ENCODE peak calls at places on chromosomes 3 and 15, in five cellular contexts. T, M, B, K and S are unnamed samples. For H3K4me1, the result is how much of the 10 kb centered on the place peaks cover.

GRCh38 chr3:197516517-197516889 is 39.3 kb downstream of the BDH1 start:
- DNase-seq in T (peak), K (no peak), M (no peak), B (peak), S (no peak)

GRCh38 chr15:82540055-82540983 is at the start of gene RPS17:
- DNase-seq in M (peak), K (peak), T (peak), B (peak), S (peak)

GRCh38 chr15:67917636-67918035 is 77.8 kb upstream of the RNU6-1 start:
- DNase-seq in B (no peak), T (no peak), K (no peak), M (no peak), S (no peak)

GRCh38 chr3:12966847-12967750 is 106.1 kb downstream of the IQSEC1 start:
- DNase-seq in M (peak), B (no peak), T (peak), K (no peak), S (no peak)

GRCh38 chr3:48468329-48468731 is 21.8 kb downstream of the ATRIP start:
- DNase-seq in T (no peak), M (peak), B (no peak), K (no peak), S (peak)

GRCh38 chr3:128307781-128308469 is 154.6 kb downstream of the EEFSEC start:
- DNase-seq in B (no peak), M (no peak), K (no peak), T (no peak), S (no peak)

GRCh38 chr3:128327606-128328031 is 139.1 kb downstream of the DNAJB8 start:
- DNase-seq in T (no peak), M (no peak), B (no peak), K (no peak), S (no peak)

GRCh38 chr3:10883478-10884234 is 67.6 kb downstream of the SLC6A11 start:
- DNase-seq in T (peak), K (no peak), M (no peak), B (no peak), S (no peak)

GRCh38 chr3:55329849-55330248 is 157.3 kb downstream of the WNT5A start:
- DNase-seq in K (no peak), M (no peak), T (no peak), B (peak), S (no peak)

GRCh38 chr3:156902916-156903315 is 76.8 kb downstream of the LEKR1 start:
- DNase-seq in B (no peak), K (no peak), T (no peak), M (no peak), S (no peak)

GRCh38 chr3:102255736-102256135 is 179.1 kb upstream of the ZPLD1 start:
- DNase-seq in K (no peak), T (no peak), M (no peak), B (no peak), S (no peak)

GRCh38 chr3:88219138-88219792 is 69.5 kb downstream of the C3orf38 start:
- DNase-seq in M (peak), T (peak), K (no peak), B (no peak), S (peak)

GRCh38 chr3:55006277-55006676 is 78.4 kb upstream of the LRTM1 start:
- DNase-seq in B (no peak), M (no peak), K (no peak), T (no peak), S (no peak)

DNA sequence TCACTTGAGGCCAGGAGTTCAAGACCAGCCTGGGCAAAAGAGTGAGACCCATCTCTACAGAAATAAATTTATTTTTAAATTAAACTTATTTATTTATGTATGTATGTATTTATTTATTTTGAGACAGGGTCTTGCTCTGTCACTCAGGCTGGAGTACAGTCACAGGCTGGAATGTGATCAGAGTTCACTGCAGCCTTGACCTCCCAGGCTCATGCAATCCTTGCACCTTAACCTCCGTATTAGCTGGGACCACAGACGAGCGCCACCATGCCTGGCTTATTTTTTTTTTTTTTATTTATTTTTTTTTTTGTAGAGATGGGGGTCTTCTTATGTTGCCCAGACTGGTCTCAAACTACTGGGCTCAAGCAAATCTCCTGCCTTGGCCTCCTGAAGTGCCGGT is 135.2 kb upstream of the HES1 start:
- DNase-seq in M (no peak), B (no peak), T (no peak), K (no peak), S (no peak)
- H3K4me1 ChIP-seq in M (half or more), B (under half), T (under half), K (under half), S (under half)

GRCh38 chr3:52373676-52374075 is 57.6 kb downstream of the DNAH1 start:
- DNase-seq in K (no peak), B (no peak), M (no peak), T (no peak), S (no peak)
- TF ChIP-seq CTCF in K (no peak), B (no peak), M (no peak), T (no peak), S (no peak)

DNA sequence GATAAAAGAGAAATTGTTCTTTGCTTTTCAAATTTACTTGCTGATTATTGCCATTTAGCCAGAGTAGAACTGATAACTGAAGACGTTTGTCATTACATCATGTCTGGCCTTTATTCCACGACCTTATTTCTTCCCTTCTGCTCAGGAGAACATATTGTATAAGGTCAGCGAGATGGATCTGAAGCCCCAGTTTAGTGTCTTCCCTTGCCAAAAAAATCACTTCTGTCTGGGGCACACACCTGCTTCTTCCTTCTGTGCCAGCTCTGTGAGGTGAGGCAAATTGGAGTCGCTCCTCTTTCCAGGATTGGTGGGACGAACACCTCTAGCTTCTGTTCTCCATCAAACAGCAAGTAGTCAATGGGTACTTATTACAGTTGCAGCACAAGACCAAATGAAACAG is 250.3 kb upstream of the CRBN start:
- DNase-seq in K (no peak), T (no peak), M (no peak), B (no peak), S (no peak)
- H3K4me1 ChIP-seq in K (under half), T (under half), M (under half), B (under half), S (under half)

GRCh38 chr15:47374222-47374621 is 343.1 kb upstream of the SEMA6D start:
- DNase-seq in M (no peak), T (no peak), K (no peak), B (no peak), S (no peak)
- TF ChIP-seq CTCF in M (no peak), T (no peak), K (no peak), B (peak), S (no peak)

GRCh38 chr3:129618901-129619671 is 12.6 kb upstream of the PLXND1 start:
- DNase-seq in T (no peak), B (no peak), M (no peak), K (no peak), S (no peak)
- H3K4me1 ChIP-seq in T (under half), B (under half), M (under half), K (under half), S (under half)

GRCh38 chr15:90187257-90187868 is 13.8 kb upstream of the SEMA4B start:
- DNase-seq in K (no peak), M (no peak), T (no peak), B (no peak), S (no peak)

GRCh38 chr15:90181781-90182180 is 19.3 kb upstream of the SEMA4B start:
- DNase-seq in B (no peak), M (no peak), T (no peak), K (no peak), S (no peak)

GRCh38 chr15:90184786-90185704 is 16.1 kb upstream of the SEMA4B start:
- DNase-seq in T (peak), B (no peak), K (peak), M (peak), S (peak)

GRCh38 chr15:90188914-90189748 is 12.0 kb upstream of the SEMA4B start:
- DNase-seq in K (no peak), T (peak), M (no peak), B (no peak), S (no peak)

GRCh38 chr15:90184119-90184785 is 16.9 kb upstream of the SEMA4B start:
- DNase-seq in T (peak), K (no peak), B (peak), M (peak), S (peak)
- TF ChIP-seq CTCF in T (peak), K (no peak), B (no peak), M (no peak), S (peak)

DNA sequence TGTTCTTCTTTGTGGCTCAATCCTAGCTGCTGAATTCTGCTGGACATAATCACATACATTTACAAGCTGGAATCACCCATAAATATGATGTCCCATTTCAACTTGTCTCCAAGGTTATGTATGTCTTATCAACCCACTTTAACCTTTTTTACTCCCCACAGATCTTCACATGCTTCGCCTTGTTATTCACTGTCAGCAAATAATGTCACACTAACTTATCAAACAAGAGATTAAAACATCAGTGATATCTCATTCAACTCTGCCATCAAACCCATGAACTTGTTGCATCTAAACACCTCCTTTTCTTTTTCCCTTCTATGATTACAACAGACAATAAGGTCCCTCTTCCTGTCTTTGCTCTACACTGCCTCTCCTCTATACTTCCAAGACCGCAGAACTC is 240.7 kb downstream of the TBC1D5 start:
- DNase-seq in B (no peak), T (no peak), K (no peak), M (no peak), S (no peak)
- H3K4me1 ChIP-seq in B (under half), T (under half), K (under half), M (under half), S (under half)

GRCh38 chr3:8663177-8664061 is 18.8 kb upstream of the SSUH2 start:
- DNase-seq in B (no peak), K (no peak), M (peak), T (peak), S (peak)
- TF ChIP-seq CTCF in B (peak), K (no peak), M (peak), T (peak), S (peak)

GRCh38 chr15:50416920-50417319 is 7.3 kb upstream of the USP8 start:
- DNase-seq in K (no peak), T (no peak), B (no peak), M (no peak), S (no peak)

GRCh38 chr15:50415752-50416404 is 8.3 kb upstream of the USP8 start:
- DNase-seq in T (peak), B (no peak), M (no peak), K (no peak), S (no peak)

GRCh38 chr15:50414624-50415023 is 9.6 kb upstream of the USP8 start:
- DNase-seq in T (peak), K (no peak), B (no peak), M (no peak), S (no peak)

DNA sequence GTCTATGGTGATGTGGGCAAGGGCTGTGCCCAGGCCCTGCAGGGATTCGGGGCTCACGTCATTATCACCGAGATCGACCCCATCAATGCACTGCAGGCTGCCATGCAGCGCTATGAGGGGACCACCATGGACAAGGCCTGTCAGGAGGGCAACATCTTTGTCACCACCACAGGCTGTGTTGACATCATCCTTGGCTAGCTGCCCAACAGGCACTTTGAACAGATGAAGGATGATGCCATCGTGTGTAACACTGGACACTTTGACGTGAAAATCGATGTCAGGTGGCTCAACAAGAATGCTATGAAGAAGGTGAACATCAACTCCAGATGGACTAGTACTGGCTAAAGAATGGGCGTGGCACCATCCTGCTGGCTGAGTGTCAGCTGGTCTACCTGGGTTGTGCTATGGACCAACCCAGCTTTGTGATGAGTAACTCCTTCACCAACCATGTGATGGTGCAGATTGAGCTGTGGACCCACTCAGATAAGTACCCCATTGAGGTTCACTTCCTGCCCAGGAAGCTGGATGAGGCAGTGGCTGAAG is 6.1 kb upstream of the USP8 start:
- DNase-seq in M (no peak), B (no peak), T (peak), K (no peak), S (no peak)
- H3K4me1 ChIP-seq in M (under half), B (under half), T (under half), K (under half), S (under half)

GRCh38 chr15:78811124-78811824 is at the start of gene ADAMTS7:
- DNase-seq in K (peak), M (peak), T (peak), B (no peak), S (peak)
- TF ChIP-seq CTCF in K (peak), M (peak), T (peak), B (peak), S (peak)